ENCODE peak calls at places on chromosomes 11 and 22, in ten cellular contexts. I, X, F, T, L, Q, A, V, N and O are unnamed samples.

GRCh38 chr22:49199224-49199623 is 628.4 kb downstream of the BRD1 start:
- DNase-seq in I (no peak), X (no peak), F (no peak), T (no peak), L (no peak), Q (no peak), A (no peak), V (no peak), N (no peak), O (peak; percentile 20)

GRCh38 chr11:44970293-44970692 is 19.6 kb upstream of the TP53I11 start:
- DNase-seq in I (no peak), X (no peak), F (no peak), T (no peak), L (no peak), Q (no peak), A (no peak), V (no peak), N (no peak), O (no peak)

GRCh38 chr11:116598556-116598955 is 174.2 kb downstream of the BUD13 start:
- DNase-seq in I (no peak), X (no peak), F (no peak), T (no peak), L (no peak), Q (no peak), A (no peak), V (no peak), N (no peak), O (peak; percentile 17)

GRCh38 chr11:61061081-61061826 is 41.0 kb upstream of the CD5 start:
- DNase-seq in I (no peak), X (peak; percentile 97), F (no peak), T (no peak), L (no peak), Q (no peak), A (no peak), V (no peak), N (no peak), O (peak; percentile 15)

GRCh38 chr11:131975624-131976420 is 605.4 kb downstream of the NTM start:
- DNase-seq in I (no peak), X (no peak), F (no peak), T (no peak), L (no peak), Q (no peak), A (no peak), V (no peak), N (no peak), O (no peak)

GRCh38 chr11:59560290-59560701 is 49.0 kb downstream of the OR4D9 start:
- DNase-seq in I (peak; percentile 69), X (peak; percentile 93), F (peak; percentile 91), T (peak; percentile 88), L (peak; percentile 97), Q (peak; percentile 62), A (peak; percentile 48), V (peak; percentile 64), N (peak; percentile 81), O (peak; percentile 80)

GRCh38 chr11:67400942-67401494 is 640 bp downstream of the PPP1CA start:
- DNase-seq in I (no peak), X (no peak), F (no peak), T (no peak), L (no peak), Q (no peak), A (no peak), V (no peak), N (no peak), O (peak; percentile 80)

GRCh38 chr11:107505667-107506066 is 48.0 kb upstream of the CWF19L2 start:
- DNase-seq in I (no peak), X (no peak), F (no peak), T (no peak), L (no peak), Q (no peak), A (peak; percentile 9), V (no peak), N (no peak), O (no peak)

GRCh38 chr11:19946681-19947080 is 213.6 kb downstream of the DBX1 start:
- DNase-seq in I (no peak), X (no peak), F (no peak), T (no peak), L (no peak), Q (no peak), A (no peak), V (no peak), N (no peak), O (no peak)

GRCh38 chr11:104332110-104332509 is 168.2 kb upstream of the PDGFD start:
- DNase-seq in I (peak; percentile 17), X (no peak), F (peak; percentile 30), T (no peak), L (peak; percentile 80), Q (no peak), A (no peak), V (no peak), N (peak; percentile 5), O (no peak)

GRCh38 chr22:29385305-29385704 is 3.1 kb downstream of the AP1B1 start:
- DNase-seq in I (no peak), X (no peak), F (no peak), T (no peak), L (no peak), Q (no peak), A (no peak), V (no peak), N (peak; percentile 44), O (no peak)

GRCh38 chr22:29380856-29381255 is 7.5 kb downstream of the AP1B1 start:
- DNase-seq in I (no peak), X (no peak), F (no peak), T (no peak), L (no peak), Q (no peak), A (peak; percentile 19), V (no peak), N (no peak), O (no peak)

GRCh38 chr22:29382575-29383328 is 5.6 kb downstream of the AP1B1 start:
- DNase-seq in I (peak; percentile 67), X (no peak), F (no peak), T (no peak), L (no peak), Q (no peak), A (no peak), V (no peak), N (no peak), O (no peak)

GRCh38 chr22:29385748-29386147 is 2.6 kb downstream of the AP1B1 start:
- DNase-seq in I (peak; percentile 44), X (peak; percentile 64), F (no peak), T (peak; percentile 27), L (no peak), Q (no peak), A (no peak), V (no peak), N (no peak), O (no peak)

GRCh38 chr22:29383740-29384139 is 4.6 kb downstream of the AP1B1 start:
- DNase-seq in I (no peak), X (no peak), F (no peak), T (no peak), L (no peak), Q (no peak), A (peak; percentile 20), V (no peak), N (no peak), O (no peak)
- H3K27ac ChIP-seq in I (peak overlapping the region; percentile 83), X (no peak overlapping the region), F (no peak overlapping the region), T (no peak overlapping the region), L (no peak overlapping the region), Q (no peak overlapping the region), A (peak overlapping the region; percentile 51), V (no peak overlapping the region), N (no peak overlapping the region), O (no peak overlapping the region)

GRCh38 chr11:65381721-65382035 is 768 bp downstream of the SLC25A45 start:
- DNase-seq in I (no peak), X (no peak), F (no peak), T (peak; percentile 51), L (no peak), Q (no peak), A (no peak), V (no peak), N (peak; percentile 94), O (no peak)
- H3K4me1 ChIP-seq in I (peaks cover 56% of the 10 kb centered on the region), X (peaks cover 58% of the 10 kb centered on the region), F (peaks cover 82% of the 10 kb centered on the region), T (no peaks in the 10 kb centered on the region), L (peaks cover 12% of the 10 kb centered on the region), Q (peaks cover 16% of the 10 kb centered on the region), A (peaks cover 80% of the 10 kb centered on the region), V (peaks cover 55% of the 10 kb centered on the region), N (peaks cover 91% of the 10 kb centered on the region), O (no peaks in the 10 kb centered on the region)

GRCh38 chr11:99419991-99420390 is 399.2 kb downstream of the CNTN5 start:
- DNase-seq in I (no peak), X (no peak), F (no peak), T (no peak), L (no peak), Q (no peak), A (no peak), V (no peak), N (no peak), O (no peak)

GRCh38 chr11:99424313-99425084 is 403.8 kb downstream of the CNTN5 start:
- DNase-seq in I (no peak), X (no peak), F (no peak), T (no peak), L (no peak), Q (no peak), A (no peak), V (no peak), N (no peak), O (no peak)

GRCh38 chr11:99425596-99425995 is 404.8 kb downstream of the CNTN5 start:
- DNase-seq in I (no peak), X (no peak), F (no peak), T (no peak), L (no peak), Q (no peak), A (no peak), V (no peak), N (no peak), O (no peak)

GRCh38 chr11:99423435-99423983 is 402.8 kb downstream of the CNTN5 start:
- DNase-seq in I (no peak), X (no peak), F (no peak), T (no peak), L (no peak), Q (no peak), A (no peak), V (no peak), N (no peak), O (no peak)

DNA sequence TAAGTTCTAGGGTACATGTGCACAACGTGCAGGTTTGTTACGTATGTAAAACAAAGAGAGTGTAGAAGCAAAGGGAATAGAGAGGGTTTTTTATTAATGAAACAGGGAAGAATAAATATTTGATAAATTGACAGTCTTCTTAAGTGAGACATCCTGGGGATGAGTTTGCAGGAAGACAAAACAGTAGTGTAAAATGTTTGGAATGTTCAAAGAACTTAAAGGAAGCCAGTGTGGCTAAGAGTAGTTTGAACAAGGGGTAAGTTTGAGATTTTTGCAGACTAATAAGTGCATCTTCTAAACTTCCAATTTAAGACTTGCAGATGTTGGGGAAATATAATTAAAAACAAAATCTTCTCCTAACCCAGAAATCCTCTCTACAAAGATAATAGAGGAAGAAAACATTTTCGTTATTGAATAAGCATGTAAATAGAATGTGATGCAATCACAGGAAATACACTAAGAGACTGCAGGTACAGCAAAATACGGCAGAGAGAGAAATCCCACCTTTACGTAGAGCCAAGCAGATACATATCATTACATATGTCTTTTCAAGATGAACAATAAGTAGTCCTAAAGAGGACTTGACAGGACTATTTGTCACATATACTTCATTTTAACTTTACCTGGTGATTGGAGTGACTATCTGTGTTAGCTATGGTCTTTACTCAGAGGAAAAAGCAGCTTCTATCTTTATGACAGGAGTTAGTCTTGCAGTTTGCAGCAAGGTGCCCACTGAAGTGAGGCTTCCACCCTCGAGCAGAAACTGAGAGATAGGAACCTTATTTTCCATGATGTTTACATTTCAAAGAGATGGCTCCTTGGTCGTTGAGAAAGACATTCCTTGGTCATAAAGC is 402.1 kb downstream of the CNTN5 start:
- DNase-seq in I (no peak), X (no peak), F (no peak), T (no peak), L (no peak), Q (no peak), A (no peak), V (no peak), N (no peak), O (no peak)
- TF ChIP-seq EP300 in I (no peak), X (no peak), F (no peak), T (no peak), L (no peak), Q (no peak), A (no peak), V (no peak), N (no peak), O (no peak)

GRCh38 chr22:27197618-27198017 is 540.2 kb downstream of the MIAT start:
- DNase-seq in I (no peak), X (no peak), F (peak; percentile 31), T (no peak), L (no peak), Q (no peak), A (peak; percentile 10), V (no peak), N (no peak), O (no peak)
- H3K27ac ChIP-seq in I (no peak overlapping the region), X (no peak overlapping the region), F (peak overlapping the region; percentile 95), T (no peak overlapping the region), L (no peak overlapping the region), Q (no peak overlapping the region), A (no peak overlapping the region), V (no peak overlapping the region), N (no peak overlapping the region), O (no peak overlapping the region)